ENCODE peak calls at places on chromosomes 11 and 22, in five cellular contexts. G, P, R, F and Y are unnamed samples.

GRCh38 chr22:17742528-17742902 is 31.8 kb downstream of the BID start:
- DNase-seq in P (peak), F (peak), G (peak), R (peak), Y (peak)

GRCh38 chr11:35082322-35083180 is 56.4 kb upstream of the CD44 start:
- DNase-seq in F (peak), P (peak), R (peak), G (peak), Y (peak)

GRCh38 chr11:8593455-8593854 is 573 bp downstream of the STK33 start:
- DNase-seq in G (no peak), R (no peak), P (no peak), F (no peak), Y (no peak)

GRCh38 chr11:60703374-60703773 is 4.0 kb downstream of the MS4A8 start:
- DNase-seq in F (no peak), P (no peak), G (no peak), R (no peak), Y (no peak)

GRCh38 chr11:70695086-70695960 is 297.0 kb downstream of the CTTN start:
- DNase-seq in P (no peak), F (no peak), G (no peak), R (no peak), Y (no peak)

GRCh38 chr11:57288771-57289579 is 35.8 kb downstream of the TNKS1BP1 start:
- DNase-seq in R (peak), G (no peak), P (peak), F (no peak), Y (peak)

GRCh38 chr11:44988111-44988510 is 37.4 kb upstream of the TP53I11 start:
- DNase-seq in P (no peak), F (no peak), G (no peak), R (no peak), Y (no peak)

GRCh38 chr11:100687032-100687629 is at the start of gene ARHGAP42:
- DNase-seq in R (peak), G (no peak), P (peak), F (peak), Y (no peak)

GRCh38 chr22:27246558-27246957 is 555.0 kb downstream of the MN1 start:
- DNase-seq in R (no peak), F (no peak), P (no peak), G (no peak), Y (no peak)

GRCh38 chr22:22698263-22698750 is 53.9 kb downstream of the GGTLC2 start:
- DNase-seq in G (no peak), R (no peak), F (no peak), P (no peak), Y (no peak)

GRCh38 chr11:69370984-69371709 is 77.2 kb downstream of the MYEOV start:
- DNase-seq in P (no peak), F (no peak), G (no peak), R (no peak), Y (no peak)

GRCh38 chr22:17952273-17952801 is 72.0 kb downstream of the MICAL3 start:
- DNase-seq in R (peak), P (peak), G (no peak), F (no peak), Y (no peak)

GRCh38 chr22:31449521-31449920 is 40.1 kb downstream of the EIF4ENIF1 start:
- DNase-seq in R (no peak), G (no peak), F (no peak), P (no peak), Y (no peak)